ENCODE peak calls at places on chromosomes 11 and 22, in nine cellular contexts. W is sigmoid colon, V is tibial nerve, Z is brain microvascular endothelial cell, C is heart right ventricle, X is mammary epithelial cell, S is GM23338, U is testis, R is cardiac muscle cell. E is an unnamed sample. For H3K36me3, the result is how much of the 10 kb centered on the place peaks cover.

GRCh38 chr11:14583252-14584105 is 60.1 kb upstream of the PDE3B start:
- DNase-seq in S (no peak), R (no peak), W (no peak), V (no peak), X (no peak), C (peak), Z (no peak), U (no peak), E (no peak)

GRCh38 chr11:92130432-92130831 is 94.2 kb upstream of the FAT3 start:
- DNase-seq in R (no peak), V (no peak), U (no peak), Z (peak), S (no peak), W (no peak), X (peak), C (no peak), E (peak)

GRCh38 chr11:70671611-70672010 is 273.3 kb downstream of the CTTN start:
- DNase-seq in V (no peak), C (no peak), R (no peak), U (no peak), S (no peak), Z (no peak), X (no peak), W (no peak), E (no peak)

GRCh38 chr11:108338750-108339149 is 115.9 kb downstream of the ATM start:
- DNase-seq in C (no peak), U (no peak), Z (no peak), V (no peak), R (no peak), S (no peak), X (peak), W (no peak), E (no peak)

GRCh38 chr11:125464266-125464662 is 31.8 kb downstream of the FEZ1 start:
- DNase-seq in S (no peak), W (no peak), U (no peak), C (no peak), Z (peak), X (peak), V (no peak), R (no peak), E (peak)

GRCh38 chr11:105137286-105137685 is 2.3 kb downstream of the CARD18 start:
- DNase-seq in C (no peak), U (no peak), Z (peak), X (peak), R (no peak), W (no peak), S (no peak), V (no peak), E (no peak)

GRCh38 chr11:40879911-40880310 is 579.5 kb downstream of the LRRC4C start:
- DNase-seq in U (no peak), W (no peak), X (no peak), V (no peak), C (no peak), Z (no peak), R (no peak), S (no peak), E (no peak)

GRCh38 chr11:100932474-100933100 is 197.0 kb downstream of the PGR start:
- DNase-seq in W (no peak), U (no peak), Z (no peak), R (no peak), V (no peak), X (peak), C (no peak), S (peak), E (peak)

GRCh38 chr11:128707671-128708070 is 13.8 kb downstream of the FLI1 start:
- DNase-seq in S (no peak), C (no peak), R (no peak), W (no peak), Z (no peak), V (no peak), U (no peak), X (peak), E (peak)

GRCh38 chr11:126546191-126546590 is 190.7 kb downstream of the ST3GAL4 start:
- DNase-seq in X (no peak), R (peak), V (no peak), W (no peak), Z (no peak), S (no peak), U (no peak), C (no peak), E (no peak)

GRCh38 chr11:111170761-111171379 is 74.7 kb upstream of the POU2AF2 start:
- DNase-seq in X (no peak), V (no peak), Z (no peak), W (no peak), R (no peak), S (no peak), C (no peak), U (no peak), E (no peak)

GRCh38 chr11:79363261-79363660 is 77.6 kb downstream of the TENM4 start:
- DNase-seq in Z (no peak), C (no peak), R (no peak), V (no peak), U (no peak), W (no peak), X (peak), S (no peak), E (peak)

GRCh38 chr11:113168358-113168757 is 146.0 kb upstream of the TTC12 start:
- DNase-seq in C (no peak), R (no peak), U (no peak), S (no peak), Z (no peak), X (no peak), V (no peak), W (no peak), E (no peak)

GRCh38 chr11:9972917-9973504 is 309.1 kb downstream of the SWAP70 start:
- DNase-seq in V (no peak), R (peak), X (peak), W (no peak), C (no peak), Z (peak), U (peak), S (peak), E (peak)

DNA sequence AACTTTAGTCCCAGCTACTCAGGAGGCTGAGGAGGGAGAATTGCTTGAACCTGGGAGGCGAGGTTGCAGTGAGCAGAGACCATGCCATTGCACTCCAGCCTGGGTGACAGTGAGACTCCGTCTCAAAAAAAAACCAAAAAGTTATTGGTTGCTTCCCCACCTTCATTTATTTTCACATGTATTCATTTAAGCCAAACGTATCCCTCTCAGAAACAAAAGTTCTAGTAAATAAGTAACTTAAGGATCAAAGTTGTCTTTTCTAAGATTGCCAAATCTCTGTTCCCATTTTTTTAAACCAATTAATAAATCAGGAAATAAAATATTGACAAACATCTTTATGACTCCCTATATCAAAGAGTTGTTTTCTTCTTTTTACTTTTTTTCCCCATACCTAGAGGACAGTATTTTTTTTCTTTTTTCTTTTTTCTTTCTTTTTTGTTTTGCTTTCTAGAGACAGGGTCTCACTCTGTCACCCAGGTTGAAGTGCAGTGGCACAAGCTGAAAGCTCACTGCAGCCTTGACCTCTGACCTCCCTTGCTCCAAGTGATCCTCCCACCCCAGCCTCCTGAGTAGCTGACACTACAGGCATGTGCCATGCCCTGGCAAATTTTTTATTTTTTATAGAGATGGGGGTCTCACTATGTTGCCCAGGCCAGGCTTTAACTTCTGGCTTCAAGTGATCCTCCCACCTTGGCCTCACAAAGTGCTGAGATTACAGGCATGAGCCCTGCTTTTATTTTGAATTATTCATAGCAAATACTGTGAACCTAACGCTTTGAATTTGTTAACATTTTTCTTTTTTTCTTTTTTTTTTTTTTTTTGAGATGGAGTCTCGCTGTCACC is 11.4 kb downstream of the ZFTA start:
- DNase-seq in R (no peak), U (no peak), Z (no peak), X (no peak), W (no peak), V (no peak), S (no peak), C (no peak), E (no peak)
- H3K36me3 ChIP-seq in R (under half), U (under half), Z (under half), X (under half), W (under half), V (under half), S (under half), C (half or more), E (under half)

GRCh38 chr11:65743928-65744698 is 23.5 kb upstream of the RNASEH2C start:
- DNase-seq in V (no peak), X (no peak), S (peak), W (no peak), Z (no peak), U (peak), C (peak), R (peak), E (no peak)
- TF ChIP-seq CTCF in V (no peak), X (peak), S (peak), W (peak), Z (peak), U (no peak), C (peak), R (peak), E (peak)

GRCh38 chr11:44831605-44832394 is 105.0 kb downstream of the TSPAN18 start:
- DNase-seq in S (no peak), R (no peak), X (no peak), C (no peak), Z (no peak), V (no peak), W (no peak), U (no peak), E (peak)
- H3K27ac ChIP-seq in S (no peak), R (no peak), X (no peak), C (no peak), Z (no peak), V (no peak), W (peak), U (no peak), E (no peak)

GRCh38 chr11:42890773-42891172 is 421.0 kb upstream of the API5 start:
- DNase-seq in X (no peak), R (peak), W (no peak), V (no peak), U (no peak), C (no peak), Z (no peak), S (no peak), E (no peak)
- H3K36me3 ChIP-seq in X (under half), R (under half), W (under half), V (under half), U (under half), C (under half), Z (under half), S (under half), E (under half)

DNA sequence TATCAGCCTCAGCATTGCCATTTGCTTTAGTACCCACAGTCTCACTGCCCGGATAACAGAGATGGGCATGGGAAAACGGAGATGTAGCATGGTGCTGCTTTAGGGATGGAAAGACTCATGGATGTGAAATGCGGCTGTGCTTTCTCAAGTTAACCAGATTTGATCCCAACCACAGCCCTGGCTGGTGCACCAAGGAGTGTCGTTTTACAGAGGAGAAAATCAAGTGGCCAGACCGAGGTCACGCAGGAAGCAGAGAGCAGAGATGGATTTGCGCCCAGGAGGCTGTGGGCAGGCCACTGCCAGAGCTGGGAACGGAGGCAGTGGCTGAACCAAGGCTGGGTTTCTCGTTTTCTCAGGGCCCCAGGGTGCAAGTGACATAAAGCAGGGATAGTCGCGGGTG is 9.0 kb downstream of the MB start:
- DNase-seq in V (no peak), S (no peak), X (no peak), Z (no peak), R (no peak), W (no peak), U (no peak), C (no peak), E (no peak)
- TF ChIP-seq CTCF in V (no peak), S (no peak), X (no peak), Z (no peak), R (no peak), W (no peak), U (no peak), C (no peak), E (no peak)